ENCODE peak calls at places on chromosomes 2 and 18, in four cellular contexts. C is LHCN-M2, B is WTC11, I is colonic mucosa. K is an unnamed sample.

GRCh38 chr2:19355931-19356544 is 2.4 kb downstream of the OSR1 start:
- DNase-seq in C (no peak), B (no peak), I (no peak), K (no peak)

GRCh38 chr2:234116050-234116449 is 65.5 kb downstream of the SPP2 start:
- DNase-seq in I (no peak), B (no peak), C (no peak), K (no peak)

GRCh38 chr2:63444565-63445288 is 143.6 kb downstream of the WDPCP start:
- DNase-seq in C (no peak), I (no peak), B (no peak), K (no peak)

GRCh38 chr2:186603208-186603765 is 13.4 kb downstream of the ITGAV start:
- DNase-seq in I (no peak), B (no peak), C (peak), K (no peak)

GRCh38 chr2:120863173-120863545 is 127.5 kb downstream of the GLI2 start:
- DNase-seq in I (no peak), C (no peak), B (no peak), K (no peak)

GRCh38 chr2:211077216-211077764 is 520.9 kb downstream of the CPS1 start:
- DNase-seq in C (no peak), B (no peak), I (no peak), K (no peak)

GRCh38 chr2:238286551-238286950 is 1.9 kb downstream of the PER2 start:
- DNase-seq in I (peak), C (peak), B (no peak), K (peak)

GRCh38 chr2:56753182-56753581 is 569.4 kb downstream of the CCDC85A start:
- DNase-seq in I (no peak), B (no peak), C (no peak), K (no peak)

GRCh38 chr2:129922571-129923264 is 56.7 kb upstream of the RAB6C start:
- DNase-seq in I (no peak), B (peak), C (no peak), K (no peak)

GRCh38 chr2:162092656-162093556 is 18.9 kb upstream of the DPP4 start:
- DNase-seq in I (no peak), C (peak), B (no peak), K (no peak)

GRCh38 chr2:14492920-14493503 is 139.5 kb upstream of the LRATD1 start:
- DNase-seq in B (no peak), C (peak), I (no peak), K (no peak)

GRCh38 chr2:105100064-105100840 is 62.4 kb downstream of the MRPS9 start:
- DNase-seq in C (no peak), I (no peak), B (no peak), K (no peak)

GRCh38 chr2:164859251-164859818 is 17.7 kb upstream of the COBLL1 start:
- DNase-seq in I (no peak), C (no peak), B (no peak), K (no peak)

GRCh38 chr2:50952596-50952995 is 79.3 kb downstream of the NRXN1 start:
- DNase-seq in I (no peak), B (no peak), C (peak), K (no peak)

GRCh38 chr2:25103287-25103871 is 61.5 kb downstream of the EFR3B start:
- DNase-seq in I (no peak), B (no peak), C (peak), K (no peak)

GRCh38 chr18:35578481-35578880 is 3.1 kb upstream of the GALNT1 start:
- DNase-seq in I (no peak), C (no peak), B (no peak), K (no peak)

GRCh38 chr2:143397886-143398614 is 268.8 kb downstream of the ARHGAP15 start:
- DNase-seq in I (no peak), C (peak), B (no peak), K (no peak)

GRCh38 chr18:49177812-49178211 is 227.0 kb upstream of the SMAD7 start:
- DNase-seq in I (no peak), C (peak), B (no peak), K (no peak)

GRCh38 chr18:29154196-29154757 is 977.3 kb upstream of the CDH2 start:
- DNase-seq in I (no peak), B (no peak), C (peak), K (no peak)

GRCh38 chr2:133495226-133495625 is 73.0 kb downstream of the NCKAP5 start:
- DNase-seq in B (no peak), I (no peak), C (no peak), K (no peak)

GRCh38 chr2:149310349-149310748 is 20.0 kb upstream of the LYPD6 start:
- DNase-seq in I (no peak), C (no peak), B (no peak), K (no peak)

GRCh38 chr2:27006602-27007415 is 26.0 kb upstream of the TMEM214 start:
- DNase-seq in B (no peak), C (no peak), I (no peak), K (no peak)

GRCh38 chr2:215899111-215900074 is 114.0 kb downstream of the MREG start:
- DNase-seq in I (no peak), B (no peak), C (no peak), K (no peak)